ENCODE peak calls at places on chromosomes 3 and 15, in six cellular contexts. I, F, B, Z, S and W are unnamed samples.

GRCh38 chr15:89361451-89362202 is 27.0 kb upstream of the POLG start:
- DNase-seq in F (peak), B (peak), S (no peak), I (peak), Z (peak), W (peak)

GRCh38 chr15:60407406-60407805 is 9.6 kb upstream of the ANXA2 start:
- DNase-seq in F (no peak), Z (no peak), I (peak), S (no peak), B (no peak), W (no peak)

GRCh38 chr3:164641071-164641470 is 437.2 kb downstream of the SI start:
- DNase-seq in B (peak), I (peak), S (no peak), Z (no peak), F (no peak), W (no peak)

GRCh38 chr3:143295201-143296080 is 175.9 kb downstream of the CHST2 start:
- DNase-seq in Z (no peak), I (no peak), F (no peak), B (no peak), S (no peak), W (no peak)

GRCh38 chr3:123320224-123320623 is 118.5 kb downstream of the SEC22A start:
- DNase-seq in B (no peak), I (no peak), S (no peak), Z (no peak), F (no peak), W (no peak)

GRCh38 chr3:24069045-24069444 is 124.0 kb downstream of the NR1D2 start:
- DNase-seq in B (no peak), S (no peak), Z (no peak), I (peak), F (no peak), W (no peak)

GRCh38 chr3:64049136-64049535 is 25.8 kb upstream of the PSMD6 start:
- DNase-seq in Z (no peak), B (peak), I (peak), S (no peak), F (no peak), W (no peak)

GRCh38 chr3:58560771-58561311 is 16.4 kb downstream of the FAM107A start:
- DNase-seq in I (peak), F (no peak), B (peak), Z (no peak), S (no peak), W (peak)

GRCh38 chr3:111794701-111795100 is 64.4 kb upstream of the PHLDB2 start:
- DNase-seq in Z (no peak), B (no peak), I (peak), S (no peak), F (no peak), W (no peak)

GRCh38 chr15:88647362-88648105 is 8.7 kb downstream of the ISG20 start:
- DNase-seq in F (no peak), I (no peak), S (no peak), Z (peak), B (no peak), W (no peak)

GRCh38 chr3:141380987-141381386 is 12.7 kb downstream of the ZBTB38 start:
- DNase-seq in Z (no peak), I (no peak), S (no peak), F (no peak), B (no peak), W (no peak)

GRCh38 chr3:141384575-141384974 is 16.3 kb downstream of the ZBTB38 start:
- DNase-seq in Z (no peak), B (no peak), F (no peak), S (no peak), I (no peak), W (no peak)

GRCh38 chr3:141384157-141384556 is 15.9 kb downstream of the ZBTB38 start:
- DNase-seq in Z (no peak), F (no peak), B (no peak), S (no peak), I (peak), W (no peak)

GRCh38 chr3:141383555-141384129 is 15.3 kb downstream of the ZBTB38 start:
- DNase-seq in Z (no peak), S (no peak), I (peak), B (no peak), F (no peak), W (peak)

GRCh38 chr3:141382571-141382970 is 14.3 kb downstream of the ZBTB38 start:
- DNase-seq in B (no peak), Z (no peak), S (no peak), I (no peak), F (no peak), W (no peak)
- H3K4me3 ChIP-seq in B (no peak), Z (no peak), S (no peak), I (no peak), F (no peak), W (no peak)

GRCh38 chr15:25859838-25860645 is 3.1 kb downstream of the ATP10A start:
- DNase-seq in I (no peak), B (no peak), F (no peak), Z (no peak), S (no peak), W (no peak)

GRCh38 chr15:25862469-25863066 is 559 bp downstream of the ATP10A start:
- DNase-seq in B (no peak), I (peak), F (no peak), Z (no peak), S (no peak), W (no peak)

GRCh38 chr15:25858952-25859760 is 4.0 kb downstream of the ATP10A start:
- DNase-seq in S (no peak), B (no peak), F (no peak), Z (no peak), I (no peak), W (no peak)

GRCh38 chr15:25862087-25862468 is 1.0 kb downstream of the ATP10A start:
- DNase-seq in I (no peak), F (no peak), Z (no peak), B (no peak), S (no peak), W (no peak)

DNA sequence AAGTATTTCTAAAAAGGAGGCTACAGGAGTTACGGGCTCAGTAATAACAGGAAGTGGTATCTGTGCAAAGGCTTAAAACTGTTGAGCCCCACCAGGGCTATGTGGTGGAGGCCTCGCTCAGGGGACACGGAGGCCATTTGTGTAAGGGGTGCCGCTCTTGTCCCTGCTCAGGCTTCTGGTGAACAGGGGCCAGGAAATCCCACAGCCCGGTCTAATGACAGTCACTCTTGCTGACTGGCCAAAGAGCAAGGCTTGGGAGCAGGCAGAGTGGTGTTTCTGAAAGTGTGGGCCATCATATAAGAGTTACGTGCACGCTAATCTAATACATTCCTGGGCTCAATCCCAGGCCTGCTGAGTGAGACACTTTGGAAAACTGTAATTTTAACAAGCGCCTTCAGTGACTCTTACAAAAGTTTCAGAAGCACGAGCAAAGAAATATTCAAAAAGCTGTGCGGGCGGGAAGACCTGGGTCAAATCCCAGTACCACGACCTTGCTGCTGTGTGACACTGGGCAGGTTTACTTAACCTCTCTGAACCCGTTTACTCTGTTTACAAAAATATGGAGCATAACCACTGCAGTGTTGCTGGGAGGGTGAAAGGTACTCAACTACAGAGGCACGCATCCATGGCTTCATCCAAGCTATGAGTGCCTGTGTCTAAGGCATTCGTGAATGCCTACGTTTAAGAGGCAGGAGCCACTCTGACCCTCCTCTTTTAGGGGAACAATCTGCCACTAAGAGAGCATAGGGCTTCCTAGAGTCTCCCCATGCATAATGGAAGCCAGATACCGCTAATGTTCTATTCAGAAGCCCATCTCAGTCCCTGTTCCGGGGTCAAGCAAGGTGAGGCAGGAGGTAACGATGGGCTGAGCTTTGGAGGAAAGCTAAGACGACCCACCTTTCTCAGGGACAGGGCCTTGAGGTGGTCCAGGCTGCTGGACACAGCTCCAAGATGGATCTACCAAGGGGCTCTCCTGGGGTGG is 2.0 kb downstream of the ATP10A start:
- DNase-seq in S (no peak), Z (no peak), I (no peak), B (no peak), F (no peak), W (no peak)
- H3K4me3 ChIP-seq in S (peak), Z (no peak), I (peak), B (no peak), F (peak), W (peak)

GRCh38 chr3:29940759-29941319 is 660.0 kb downstream of the RBMS3 start:
- DNase-seq in Z (no peak), S (no peak), I (no peak), F (no peak), B (no peak), W (no peak)

GRCh38 chr3:29936054-29936453 is 655.2 kb downstream of the RBMS3 start:
- DNase-seq in B (no peak), I (no peak), S (no peak), Z (no peak), F (no peak), W (no peak)

GRCh38 chr3:29932662-29933316 is 651.9 kb downstream of the RBMS3 start:
- DNase-seq in Z (no peak), S (no peak), B (no peak), F (no peak), I (no peak), W (no peak)

GRCh38 chr3:29937185-29937584 is 656.3 kb downstream of the RBMS3 start:
- DNase-seq in Z (no peak), F (no peak), S (no peak), B (peak), I (peak), W (peak)

DNA sequence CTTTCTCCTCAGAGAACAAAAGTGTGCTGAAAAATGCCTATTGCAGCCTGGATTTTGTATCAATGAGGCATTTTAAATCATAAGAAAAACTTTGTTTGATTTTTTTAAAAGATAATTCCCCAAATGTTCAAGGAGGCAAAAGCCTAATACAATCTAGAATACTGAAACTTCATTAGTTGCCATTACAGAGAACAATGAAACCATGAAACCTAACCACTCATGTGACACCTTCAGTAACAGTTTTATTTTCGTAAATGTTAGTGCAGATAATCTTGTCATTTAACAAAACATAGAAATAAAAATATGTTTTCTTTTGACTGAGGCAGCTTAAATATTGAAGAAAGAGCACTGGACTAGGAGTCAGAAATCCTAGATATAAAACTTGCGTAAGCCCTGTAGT is 655.9 kb downstream of the RBMS3 start:
- DNase-seq in F (no peak), B (no peak), Z (no peak), I (no peak), S (no peak), W (no peak)
- H3K4me3 ChIP-seq in F (no peak), B (no peak), Z (no peak), I (no peak), S (no peak), W (no peak)

DNA sequence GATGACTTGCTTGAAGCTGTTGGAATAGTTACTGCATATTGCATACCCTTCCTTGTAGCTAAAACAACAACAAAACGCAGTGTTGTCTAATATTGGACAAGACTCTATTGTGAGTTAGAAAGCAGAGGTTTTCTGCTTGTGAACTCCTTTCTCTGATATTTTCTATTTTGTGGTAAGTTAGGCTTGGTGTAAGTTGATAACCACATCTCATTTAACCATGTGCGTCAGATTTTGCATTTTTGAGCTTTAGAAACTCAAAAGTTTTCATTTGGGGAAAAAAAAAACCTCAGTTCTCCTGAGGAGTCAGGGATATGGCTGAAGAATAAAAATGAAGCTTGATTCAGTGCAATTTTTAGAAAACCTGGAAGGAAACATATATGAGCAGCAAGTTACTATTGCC is 1.5 kb downstream of the ARIH1 start:
- DNase-seq in B (no peak), Z (no peak), S (no peak), F (no peak), I (no peak), W (no peak)
- H3K4me3 ChIP-seq in B (peak), Z (peak), S (peak), F (peak), I (peak), W (peak)

GRCh38 chr3:32820971-32821685 is 3.3 kb downstream of the TRIM71 start:
- DNase-seq in Z (no peak), F (no peak), I (no peak), S (no peak), B (no peak), W (no peak)
- H3K4me3 ChIP-seq in Z (no peak), F (no peak), I (no peak), S (no peak), B (no peak), W (no peak)

GRCh38 chr15:92809880-92810361 is 90.2 kb upstream of the CHD2 start:
- DNase-seq in F (peak), S (no peak), I (peak), Z (no peak), B (peak), W (no peak)

GRCh38 chr15:92810418-92811138 is 89.5 kb upstream of the CHD2 start:
- DNase-seq in I (peak), S (no peak), F (peak), B (peak), Z (no peak), W (no peak)

GRCh38 chr15:92808611-92809063 is 91.5 kb upstream of the CHD2 start:
- DNase-seq in B (peak), F (no peak), I (peak), Z (peak), S (no peak), W (no peak)

GRCh38 chr15:92807971-92808571 is 92.1 kb upstream of the CHD2 start:
- DNase-seq in I (peak), Z (no peak), S (no peak), F (peak), B (no peak), W (no peak)

GRCh38 chr15:92809064-92809879 is 90.9 kb upstream of the CHD2 start:
- DNase-seq in B (peak), Z (peak), F (peak), S (peak), I (peak), W (peak)
- H3K4me3 ChIP-seq in B (peak), Z (peak), F (peak), S (peak), I (peak), W (peak)

GRCh38 chr3:88221726-88222125 is 72.0 kb downstream of the C3orf38 start:
- DNase-seq in F (no peak), S (no peak), I (no peak), Z (no peak), B (no peak), W (no peak)
- H3K4me3 ChIP-seq in F (no peak), S (no peak), I (no peak), Z (no peak), B (no peak), W (no peak)